ENCODE peak calls at places on chromosome X, in seven cellular contexts. One of them, this sample, is unnamed.
A peak's percentile ranks its signal among the peaks of the same experiment; 100 is the strongest.

GRCh38 chrX:50770702-50771101 is 43.3 kb downstream of the SHROOM4 start:
- DNase-seq in HFFc6: no peak
- DNase-seq in fibroblast of pulmonary artery: no peak
- DNase-seq in omental fat pad: no peak
- DNase-seq in heart right ventricle: peak; percentile 16
- DNase-seq in AG10803: no peak
- DNase-seq in upper lobe of right lung: peak; percentile 74
- DNase-seq in this sample: no peak

GRCh38 chrX:136694491-136695087 is 46.6 kb downstream of the CD40LG start:
- DNase-seq in upper lobe of right lung: no peak
- DNase-seq in heart right ventricle: no peak
- DNase-seq in HFFc6: peak; percentile 40
- DNase-seq in omental fat pad: no peak
- DNase-seq in AG10803: peak; percentile 51
- DNase-seq in fibroblast of pulmonary artery: peak; percentile 80
- DNase-seq in this sample: no peak

GRCh38 chrX:341541-342101 is 23.0 kb upstream of the GTPBP6 start:
- DNase-seq in heart right ventricle: no peak
- DNase-seq in omental fat pad: no peak
- DNase-seq in AG10803: no peak
- DNase-seq in fibroblast of pulmonary artery: no peak
- DNase-seq in upper lobe of right lung: peak; percentile 48
- DNase-seq in HFFc6: no peak
- DNase-seq in this sample: no peak

GRCh38 chrX:319579-320125 is 1.1 kb upstream of the GTPBP6 start:
- DNase-seq in omental fat pad: no peak
- DNase-seq in fibroblast of pulmonary artery: no peak
- DNase-seq in heart right ventricle: no peak
- DNase-seq in HFFc6: no peak
- DNase-seq in AG10803: no peak
- DNase-seq in upper lobe of right lung: peak; percentile 75
- DNase-seq in this sample: no peak

GRCh38 chrX:120499301-120500097 is 30.4 kb upstream of the LAMP2 start:
- DNase-seq in omental fat pad: no peak
- DNase-seq in heart right ventricle: no peak
- DNase-seq in fibroblast of pulmonary artery: peak; percentile 61
- DNase-seq in upper lobe of right lung: no peak
- DNase-seq in AG10803: peak; percentile 41
- DNase-seq in HFFc6: no peak
- DNase-seq in this sample: no peak

GRCh38 chrX:123809854-123810375 is 49.9 kb upstream of the XIAP start:
- DNase-seq in AG10803: no peak
- DNase-seq in upper lobe of right lung: no peak
- DNase-seq in fibroblast of pulmonary artery: no peak
- DNase-seq in heart right ventricle: no peak
- DNase-seq in HFFc6: no peak
- DNase-seq in omental fat pad: no peak
- DNase-seq in this sample: no peak

GRCh38 chrX:48835524-48836329 is at the start of gene PCSK1N:
- DNase-seq in AG10803: no peak
- DNase-seq in heart right ventricle: no peak
- DNase-seq in HFFc6: no peak
- DNase-seq in upper lobe of right lung: no peak
- DNase-seq in fibroblast of pulmonary artery: no peak
- DNase-seq in omental fat pad: no peak
- DNase-seq in this sample: no peak

GRCh38 chrX:2848806-2849420 is 20.2 kb downstream of the GYG2 start:
- DNase-seq in omental fat pad: no peak
- DNase-seq in HFFc6: no peak
- DNase-seq in upper lobe of right lung: no peak
- DNase-seq in heart right ventricle: no peak
- DNase-seq in AG10803: peak; percentile 73
- DNase-seq in fibroblast of pulmonary artery: peak; percentile 71
- DNase-seq in this sample: peak; percentile 8

GRCh38 chrX:48531359-48531954 is 8.1 kb upstream of the TBC1D25 start:
- DNase-seq in omental fat pad: no peak
- DNase-seq in fibroblast of pulmonary artery: peak; percentile 74
- DNase-seq in heart right ventricle: no peak
- DNase-seq in HFFc6: peak; percentile 70
- DNase-seq in AG10803: peak; percentile 81
- DNase-seq in upper lobe of right lung: no peak
- DNase-seq in this sample: no peak

GRCh38 chrX:72121381-72121780 is 10.3 kb downstream of the RTL5 start:
- DNase-seq in fibroblast of pulmonary artery: peak; percentile 62
- DNase-seq in AG10803: peak; percentile 80
- DNase-seq in omental fat pad: no peak
- DNase-seq in HFFc6: peak; percentile 32
- DNase-seq in heart right ventricle: peak; percentile 76
- DNase-seq in upper lobe of right lung: peak; percentile 65
- DNase-seq in this sample: no peak

GRCh38 chrX:100731441-100732281 is at the start of gene SYTL4:
- DNase-seq in fibroblast of pulmonary artery: no peak
- DNase-seq in HFFc6: no peak
- DNase-seq in AG10803: no peak
- DNase-seq in heart right ventricle: peak; percentile 3
- DNase-seq in omental fat pad: no peak
- DNase-seq in upper lobe of right lung: peak; percentile 64
- DNase-seq in this sample: no peak

GRCh38 chrX:129572422-129572821 is 32.4 kb downstream of the OCRL start:
- DNase-seq in omental fat pad: no peak
- DNase-seq in heart right ventricle: no peak
- DNase-seq in upper lobe of right lung: no peak
- DNase-seq in AG10803: peak; percentile 55
- DNase-seq in fibroblast of pulmonary artery: no peak
- DNase-seq in HFFc6: no peak
- DNase-seq in this sample: no peak

GRCh38 chrX:44011505-44011904 is 38.3 kb upstream of the NDP start:
- DNase-seq in upper lobe of right lung: no peak
- DNase-seq in heart right ventricle: no peak
- DNase-seq in fibroblast of pulmonary artery: no peak
- DNase-seq in AG10803: no peak
- DNase-seq in HFFc6: no peak
- DNase-seq in omental fat pad: no peak
- DNase-seq in this sample: no peak

GRCh38 chrX:66005832-66006449 is 33.9 kb downstream of the VSIG4 start:
- DNase-seq in AG10803: no peak
- DNase-seq in fibroblast of pulmonary artery: no peak
- DNase-seq in heart right ventricle: no peak
- DNase-seq in omental fat pad: no peak
- DNase-seq in upper lobe of right lung: no peak
- DNase-seq in HFFc6: no peak
- DNase-seq in this sample: no peak

GRCh38 chrX:39772057-39772832 is 325.5 kb downstream of the BCOR start:
- DNase-seq in upper lobe of right lung: no peak
- DNase-seq in fibroblast of pulmonary artery: no peak
- DNase-seq in HFFc6: no peak
- DNase-seq in heart right ventricle: no peak
- DNase-seq in omental fat pad: no peak
- DNase-seq in AG10803: no peak
- DNase-seq in this sample: no peak

GRCh38 chrX:25527596-25527995 is 511.8 kb upstream of the ARX start:
- DNase-seq in AG10803: no peak
- DNase-seq in upper lobe of right lung: no peak
- DNase-seq in omental fat pad: no peak
- DNase-seq in fibroblast of pulmonary artery: no peak
- DNase-seq in heart right ventricle: no peak
- DNase-seq in HFFc6: no peak
- DNase-seq in this sample: no peak

GRCh38 chrX:101393530-101394305 is 2.9 kb downstream of the RPL36A start:
- DNase-seq in AG10803: no peak
- DNase-seq in omental fat pad: no peak
- DNase-seq in heart right ventricle: no peak
- DNase-seq in upper lobe of right lung: no peak
- DNase-seq in HFFc6: no peak
- DNase-seq in fibroblast of pulmonary artery: no peak
- DNase-seq in this sample: no peak

GRCh38 chrX:69029696-69030245 is 135.5 kb downstream of the PJA1 start:
- DNase-seq in upper lobe of right lung: no peak
- DNase-seq in AG10803: no peak
- DNase-seq in heart right ventricle: no peak
- DNase-seq in fibroblast of pulmonary artery: no peak
- DNase-seq in HFFc6: no peak
- DNase-seq in omental fat pad: peak; percentile 8
- DNase-seq in this sample: peak; percentile 55

GRCh38 chrX:68703369-68703768 is 55.9 kb downstream of the STARD8 start:
- DNase-seq in omental fat pad: no peak
- DNase-seq in upper lobe of right lung: no peak
- DNase-seq in AG10803: no peak
- DNase-seq in fibroblast of pulmonary artery: no peak
- DNase-seq in heart right ventricle: peak; percentile 48
- DNase-seq in HFFc6: no peak
- DNase-seq in this sample: no peak

GRCh38 chrX:113741744-113742143 is 842.1 kb upstream of the HTR2C start:
- DNase-seq in omental fat pad: no peak
- DNase-seq in AG10803: peak; percentile 48
- DNase-seq in heart right ventricle: no peak
- DNase-seq in HFFc6: no peak
- DNase-seq in upper lobe of right lung: no peak
- DNase-seq in fibroblast of pulmonary artery: peak; percentile 55
- DNase-seq in this sample: no peak

GRCh38 chrX:95762716-95763115 is 921.9 kb upstream of the DIAPH2 start:
- DNase-seq in omental fat pad: no peak
- DNase-seq in fibroblast of pulmonary artery: no peak
- DNase-seq in heart right ventricle: no peak
- DNase-seq in upper lobe of right lung: no peak
- DNase-seq in HFFc6: no peak
- DNase-seq in AG10803: no peak
- DNase-seq in this sample: no peak
- TF ChIP-seq CTCF in omental fat pad: no peak
- TF ChIP-seq CTCF in fibroblast of pulmonary artery: no peak
- TF ChIP-seq CTCF in heart right ventricle: no peak
- TF ChIP-seq CTCF in upper lobe of right lung: no peak
- TF ChIP-seq CTCF in HFFc6: no peak
- TF ChIP-seq CTCF in AG10803: no peak
- TF ChIP-seq CTCF in this sample: no peak

GRCh38 chrX:55713635-55714034 is 3.9 kb upstream of the RRAGB start:
- DNase-seq in heart right ventricle: no peak
- DNase-seq in fibroblast of pulmonary artery: no peak
- DNase-seq in HFFc6: no peak
- DNase-seq in upper lobe of right lung: no peak
- DNase-seq in AG10803: no peak
- DNase-seq in omental fat pad: no peak
- DNase-seq in this sample: no peak

GRCh38 chrX:55714111-55714510 is 3.4 kb upstream of the RRAGB start:
- DNase-seq in AG10803: no peak
- DNase-seq in HFFc6: no peak
- DNase-seq in heart right ventricle: no peak
- DNase-seq in fibroblast of pulmonary artery: no peak
- DNase-seq in upper lobe of right lung: no peak
- DNase-seq in omental fat pad: no peak
- DNase-seq in this sample: no peak

GRCh38 chrX:55716937-55717336 is 612 bp upstream of the RRAGB start:
- DNase-seq in upper lobe of right lung: no peak
- DNase-seq in heart right ventricle: no peak
- DNase-seq in HFFc6: no peak
- DNase-seq in omental fat pad: no peak
- DNase-seq in AG10803: no peak
- DNase-seq in fibroblast of pulmonary artery: no peak
- DNase-seq in this sample: no peak

GRCh38 chrX:55717521-55718497 is at the start of gene RRAGB:
- DNase-seq in upper lobe of right lung: peak; percentile 96
- DNase-seq in HFFc6: peak; percentile 91
- DNase-seq in heart right ventricle: peak; percentile 93
- DNase-seq in omental fat pad: peak; percentile 72
- DNase-seq in fibroblast of pulmonary artery: peak; percentile 94
- DNase-seq in AG10803: peak; percentile 91
- DNase-seq in this sample: peak; percentile 97

DNA sequence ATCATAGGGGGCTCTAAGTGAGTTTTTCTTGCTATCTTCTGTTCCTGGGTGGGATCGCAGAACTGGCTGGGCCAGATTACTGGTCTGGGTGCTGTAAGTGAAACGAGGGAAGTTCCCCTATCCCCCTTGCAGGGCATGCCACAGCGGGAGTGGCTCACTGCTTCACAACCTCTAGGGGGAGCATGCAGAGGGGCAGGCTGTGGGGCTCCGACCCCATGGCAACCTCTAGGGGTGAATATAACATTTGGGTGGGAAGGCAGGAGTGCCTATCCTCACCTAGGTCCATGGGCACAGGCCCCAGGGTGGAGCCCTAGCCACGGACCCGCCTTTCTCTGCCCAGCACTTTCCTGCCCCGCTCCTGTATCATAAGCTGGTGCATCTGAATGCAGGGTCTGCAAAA is 1.7 kb upstream of the RRAGB start:
- DNase-seq in HFFc6: no peak
- DNase-seq in upper lobe of right lung: no peak
- DNase-seq in fibroblast of pulmonary artery: no peak
- DNase-seq in omental fat pad: no peak
- DNase-seq in AG10803: no peak
- DNase-seq in heart right ventricle: no peak
- DNase-seq in this sample: no peak
- TF ChIP-seq CTCF in HFFc6: peak; percentile 24
- TF ChIP-seq CTCF in upper lobe of right lung: no peak
- TF ChIP-seq CTCF in fibroblast of pulmonary artery: no peak
- TF ChIP-seq CTCF in omental fat pad: no peak
- TF ChIP-seq CTCF in AG10803: no peak
- TF ChIP-seq CTCF in heart right ventricle: no peak
- TF ChIP-seq CTCF in this sample: no peak

GRCh38 chrX:110045988-110046387 is 43.1 kb downstream of the TMEM164 start:
- DNase-seq in upper lobe of right lung: no peak
- DNase-seq in AG10803: no peak
- DNase-seq in HFFc6: no peak
- DNase-seq in fibroblast of pulmonary artery: peak; percentile 21
- DNase-seq in omental fat pad: no peak
- DNase-seq in heart right ventricle: no peak
- DNase-seq in this sample: no peak
- TF ChIP-seq CTCF in upper lobe of right lung: no peak
- TF ChIP-seq CTCF in AG10803: no peak
- TF ChIP-seq CTCF in HFFc6: no peak
- TF ChIP-seq CTCF in fibroblast of pulmonary artery: peak; percentile 10
- TF ChIP-seq CTCF in omental fat pad: no peak
- TF ChIP-seq CTCF in heart right ventricle: no peak
- TF ChIP-seq CTCF in this sample: no peak

DNA sequence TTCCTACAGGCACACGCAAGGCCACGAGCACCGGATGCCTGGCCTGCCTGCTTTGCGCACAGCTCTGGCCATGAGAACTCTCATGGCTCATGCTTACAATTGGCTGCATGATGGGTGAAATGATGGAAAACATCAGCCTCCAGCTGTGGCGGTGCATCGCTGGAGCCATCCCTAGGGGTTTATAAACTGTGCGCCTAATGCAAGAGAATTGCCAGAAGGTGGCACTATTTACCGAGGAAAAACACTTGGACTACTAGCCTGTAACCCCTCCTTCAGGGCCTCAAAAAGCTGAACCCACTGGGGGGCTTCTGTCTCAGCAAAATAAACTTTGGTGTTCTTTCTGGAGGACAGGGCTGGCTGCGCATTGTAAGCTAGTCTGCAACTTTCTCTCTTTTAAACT is 51.9 kb downstream of the PHKA2 start:
- DNase-seq in heart right ventricle: peak; percentile 13
- DNase-seq in fibroblast of pulmonary artery: peak; percentile 42
- DNase-seq in AG10803: peak; percentile 14
- DNase-seq in omental fat pad: no peak
- DNase-seq in upper lobe of right lung: no peak
- DNase-seq in HFFc6: no peak
- DNase-seq in this sample: no peak
- TF ChIP-seq CTCF in heart right ventricle: peak; percentile 41
- TF ChIP-seq CTCF in fibroblast of pulmonary artery: peak; percentile 40
- TF ChIP-seq CTCF in AG10803: peak; percentile 47
- TF ChIP-seq CTCF in omental fat pad: no peak
- TF ChIP-seq CTCF in upper lobe of right lung: peak; percentile 31
- TF ChIP-seq CTCF in HFFc6: peak; percentile 70
- TF ChIP-seq CTCF in this sample: no peak

This sample was measured in vagina.